ENCODE peak calls at places on chromosomes 13 and 19, in four cellular contexts. H, E, G and O are unnamed samples.

GRCh38 chr13:35157143-35157755 is 215.2 kb downstream of the NBEA start:
- DNase-seq in E (peak; percentile 64), G (peak; percentile 50), H (no peak), O (no peak)

GRCh38 chr13:95874286-95874685 is 178.9 kb downstream of the UGGT2 start:
- DNase-seq in H (no peak), G (peak; percentile 0), E (no peak), O (no peak)

GRCh38 chr19:40614595-40615411 is 13.6 kb downstream of the LTBP4 start:
- DNase-seq in G (peak; percentile 99), H (peak; percentile 92), E (peak; percentile 99), O (peak; percentile 93)

GRCh38 chr19:15108145-15108844 is 1.1 kb downstream of the SYDE1 start:
- DNase-seq in E (peak; percentile 65), G (no peak), H (no peak), O (no peak)

GRCh38 chr19:50837300-50837699 is 3.9 kb upstream of the KLK15 start:
- DNase-seq in H (no peak), G (no peak), E (no peak), O (no peak)

GRCh38 chr13:31859546-31859945 is 120.2 kb downstream of the RXFP2 start:
- DNase-seq in G (no peak), H (no peak), E (no peak), O (no peak)

GRCh38 chr19:49795615-49796014 is 17.5 kb downstream of the FUZ start:
- DNase-seq in E (no peak), G (no peak), H (no peak), O (no peak)

GRCh38 chr13:32206097-32206740 is 108.9 kb downstream of the ZAR1L start:
- DNase-seq in H (no peak), E (no peak), G (peak; percentile 16), O (no peak)

GRCh38 chr13:59641758-59642157 is 522.0 kb downstream of the DIAPH3 start:
- DNase-seq in H (no peak), E (peak; percentile 22), G (no peak), O (no peak)

DNA sequence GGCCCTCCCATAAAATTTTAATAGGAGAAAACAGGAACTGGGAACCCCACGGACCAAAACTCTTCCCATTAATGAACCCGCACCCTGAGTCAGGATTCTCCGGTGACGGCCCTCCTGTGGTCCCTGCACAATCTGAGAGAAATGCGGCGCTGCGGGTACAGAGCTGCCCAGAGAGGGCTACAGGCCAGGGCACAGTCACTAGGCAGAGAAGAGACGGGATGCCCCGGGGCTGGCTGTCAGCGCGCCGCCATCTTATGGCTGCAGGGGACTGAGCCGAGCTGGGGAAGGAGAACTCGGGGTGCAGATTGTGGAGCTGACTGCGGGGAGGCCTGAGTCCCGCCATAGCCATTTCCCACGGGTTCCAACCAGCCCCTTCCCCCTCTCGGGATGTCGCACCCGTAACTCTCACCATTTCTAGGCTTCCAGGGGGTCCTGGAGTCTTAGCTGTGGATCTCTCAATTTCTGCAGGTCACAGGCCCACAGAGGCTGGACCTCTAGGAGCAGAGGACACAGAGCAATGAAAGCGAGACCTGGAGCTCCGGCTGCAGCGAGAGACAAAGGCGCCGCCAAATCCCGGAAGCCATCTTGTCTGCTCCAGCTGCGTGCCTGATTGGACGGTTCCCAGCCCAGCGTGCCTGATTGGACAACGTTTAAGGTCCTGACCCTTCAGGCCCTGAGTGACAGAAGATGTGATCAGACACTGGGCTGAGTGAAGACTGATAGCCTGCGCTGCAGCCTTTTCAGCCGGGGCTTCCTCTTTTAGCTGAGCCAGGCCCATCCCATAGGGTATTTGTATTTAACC is at the start of gene ZNF675:
- DNase-seq in E (peak; percentile 98), G (peak; percentile 89), H (peak; percentile 96), O (peak; percentile 86)
- H4K5ac ChIP-seq in E (no peak within 1 kb of the TSS), G (no peak within 1 kb of the TSS), H (no peak within 1 kb of the TSS), O (peak within 1 kb of the TSS; percentile 92)

GRCh38 chr19:48044561-48044960 is 682 bp upstream of the CABP5 start:
- DNase-seq in E (no peak), G (no peak), H (no peak), O (no peak)

GRCh38 chr19:48041877-48042580 is 1.9 kb downstream of the CABP5 start:
- DNase-seq in G (no peak), H (no peak), E (no peak), O (no peak)

GRCh38 chr19:48043675-48044258 is at the start of gene CABP5:
- DNase-seq in E (no peak), G (no peak), H (no peak), O (no peak)
- H3K18ac ChIP-seq in E (no peak within 1 kb of the TSS), G (no peak within 1 kb of the TSS), H (no peak within 1 kb of the TSS), O (no peak within 1 kb of the TSS)

GRCh38 chr19:17005000-17005399 is 21.6 kb downstream of the CPAMD8 start:
- DNase-seq in E (no peak), H (no peak), G (no peak), O (no peak)
- H4K5ac ChIP-seq in E (no peak overlapping the region), H (no peak overlapping the region), G (no peak overlapping the region), O (no peak overlapping the region)

GRCh38 chr19:44785271-44785670 is 7.6 kb downstream of the CBLC start:
- DNase-seq in E (no peak), G (no peak), H (no peak), O (no peak)
- H3K18ac ChIP-seq in E (no peak overlapping the region), G (no peak overlapping the region), H (no peak overlapping the region), O (no peak overlapping the region)

DNA sequence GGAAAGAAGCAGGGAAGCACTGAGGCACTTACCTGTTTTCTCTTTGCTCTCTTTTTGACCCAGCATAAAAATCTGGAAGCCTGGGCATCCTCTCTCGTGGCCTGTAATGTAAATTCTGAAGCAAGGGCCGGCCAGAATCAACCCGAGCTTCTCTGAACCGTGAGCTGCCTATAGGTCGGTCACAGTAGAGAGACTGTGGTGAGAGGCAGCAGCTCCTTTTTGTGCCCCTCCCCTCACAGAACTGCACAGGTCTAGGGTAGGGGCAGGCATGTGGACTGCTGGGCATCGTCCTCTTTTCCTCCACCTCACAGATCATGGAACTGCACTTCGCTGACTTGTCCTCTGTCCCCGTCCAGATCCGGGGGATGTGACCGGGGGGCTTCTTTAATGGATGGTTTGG is 12.5 kb downstream of the FAM124A start:
- DNase-seq in H (no peak), G (no peak), E (no peak), O (no peak)
- H4K5ac ChIP-seq in H (no peak overlapping the region), G (no peak overlapping the region), E (no peak overlapping the region), O (no peak overlapping the region)

DNA sequence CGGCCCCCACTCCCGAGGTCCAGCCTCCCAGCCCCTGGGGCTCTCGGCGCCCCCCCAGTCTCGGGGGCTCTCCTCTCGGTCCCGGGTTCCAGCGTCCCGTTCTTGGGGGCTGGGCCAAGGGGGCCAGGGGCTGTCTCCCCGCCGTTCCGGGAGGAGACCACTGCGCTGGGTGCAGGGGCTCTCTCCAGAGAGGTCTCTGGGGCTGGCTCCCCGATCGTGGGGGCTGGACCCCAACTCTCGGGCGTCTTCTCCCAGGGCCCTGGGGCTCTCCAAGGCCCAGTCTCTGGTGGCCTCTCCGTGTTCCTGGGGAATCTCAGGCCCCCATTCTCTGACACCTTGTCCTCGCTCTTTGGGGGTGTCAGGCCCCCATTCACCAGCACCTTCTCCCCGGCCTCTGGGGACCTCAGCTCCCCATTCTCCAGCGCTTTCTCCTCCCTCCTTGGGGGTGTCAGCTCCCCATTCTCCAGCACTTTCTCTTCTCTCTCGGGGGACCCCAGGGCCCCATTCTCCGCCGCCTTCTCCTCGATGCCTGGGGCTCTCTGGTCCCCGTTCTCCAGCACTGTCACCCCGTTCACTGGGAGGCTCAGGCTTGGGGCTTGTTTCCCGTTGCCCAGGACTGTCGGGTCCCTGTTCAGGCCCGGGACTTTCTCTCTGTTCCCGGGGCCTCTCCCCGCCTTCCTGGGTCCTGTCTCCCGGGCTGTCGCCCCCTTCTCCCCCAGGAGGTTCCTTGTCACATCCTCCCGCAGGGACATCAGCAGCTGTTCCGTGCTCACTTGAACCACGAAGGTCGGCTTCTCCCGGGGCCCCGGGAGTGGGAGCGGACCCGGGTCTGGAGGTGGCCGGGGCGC is 13.7 kb downstream of the LMTK3 start:
- DNase-seq in E (no peak), G (no peak), H (no peak), O (no peak)
- H3K18ac ChIP-seq in E (no peak overlapping the region), G (no peak overlapping the region), H (no peak overlapping the region), O (no peak overlapping the region)

GRCh38 chr19:4988770-4989251 is 19.9 kb downstream of the KDM4B start:
- DNase-seq in H (no peak), E (peak; percentile 93), G (peak; percentile 88), O (no peak)

GRCh38 chr19:4991996-4992698 is 23.2 kb downstream of the KDM4B start:
- DNase-seq in H (no peak), G (no peak), E (peak; percentile 23), O (no peak)

GRCh38 chr19:4991538-4991937 is 22.6 kb downstream of the KDM4B start:
- DNase-seq in G (no peak), H (no peak), E (no peak), O (no peak)

GRCh38 chr19:4987692-4988370 is 18.9 kb downstream of the KDM4B start:
- DNase-seq in E (no peak), H (no peak), G (peak; percentile 59), O (no peak)

DNA sequence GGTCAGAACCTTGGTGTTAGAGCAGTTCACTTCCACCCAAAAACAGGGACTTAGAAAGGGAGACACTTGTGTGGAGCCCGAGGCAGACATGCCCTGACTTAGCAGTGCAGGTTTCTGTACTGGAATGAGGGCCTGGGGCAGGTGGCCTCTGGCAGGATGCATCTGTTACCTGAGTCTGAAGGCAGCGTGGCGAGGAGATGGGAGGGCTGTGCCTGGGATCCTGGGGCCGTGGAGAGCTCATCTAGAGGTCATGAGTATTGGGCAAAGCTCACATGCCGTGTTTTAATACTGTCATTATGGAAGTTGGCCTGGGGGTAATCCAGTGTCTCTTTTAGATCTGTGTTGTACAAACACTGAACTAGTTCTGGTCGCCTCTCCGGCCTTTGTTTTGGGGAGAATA is 21.4 kb downstream of the KDM4B start:
- DNase-seq in E (no peak), G (no peak), H (no peak), O (no peak)
- H4K5ac ChIP-seq in E (no peak overlapping the region), G (no peak overlapping the region), H (no peak overlapping the region), O (no peak overlapping the region)

DNA sequence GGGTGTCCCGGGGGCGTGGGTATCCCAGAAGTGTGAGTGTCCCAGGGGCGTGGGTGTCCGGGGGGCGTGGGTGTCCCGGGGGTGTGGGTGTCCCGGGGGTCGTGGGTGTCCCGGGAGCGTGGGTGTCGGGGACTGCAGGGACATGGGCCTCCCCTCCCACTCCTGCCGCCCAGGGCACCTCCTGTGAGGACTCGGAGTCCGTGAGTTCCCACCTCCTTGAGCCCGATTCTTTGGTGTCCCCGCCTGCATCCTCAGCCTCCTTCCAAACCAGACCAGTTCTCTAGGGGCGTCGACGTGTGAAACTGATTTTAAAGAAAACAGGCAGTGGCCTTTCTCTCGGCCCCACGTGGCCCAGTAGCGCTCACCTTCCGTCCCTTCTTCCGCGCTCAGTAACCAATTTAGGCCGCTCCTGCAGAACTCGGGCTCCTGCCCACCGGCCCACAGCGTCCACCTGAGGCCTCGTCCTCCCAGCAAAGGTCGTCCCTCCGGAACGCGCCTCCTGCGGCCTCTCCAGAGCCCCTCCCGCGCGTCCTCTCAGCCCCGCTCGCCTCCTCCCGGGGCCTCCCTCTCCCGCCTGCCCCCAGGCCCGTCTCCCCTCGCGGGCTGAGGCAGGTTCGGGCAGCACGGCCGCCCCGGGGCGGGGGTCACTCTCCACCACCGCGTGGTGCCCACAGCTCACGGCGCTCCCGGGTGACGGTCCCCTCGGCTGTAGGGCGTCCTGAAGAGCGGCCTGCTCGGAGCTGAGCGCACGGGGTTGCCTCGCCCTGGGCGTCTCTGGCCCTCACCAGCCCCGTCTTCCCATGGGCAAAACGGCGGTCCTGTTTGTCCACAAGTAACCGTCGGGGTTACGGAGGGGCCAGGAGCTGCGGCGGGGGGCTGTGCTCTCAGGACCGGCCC is 3.8 kb downstream of the F7 start:
- DNase-seq in E (no peak), H (peak; percentile 53), G (no peak), O (no peak)
- H3K18ac ChIP-seq in E (no peak overlapping the region), H (peak overlapping the region; percentile 19), G (no peak overlapping the region), O (peak overlapping the region; percentile 71)